ENCODE peak calls at places on chromosomes 4 and X, in five cellular contexts. T is naive thymus-derived CD4-positive, alpha-beta T cell; F is AG04450; Z is Peyer's patch; A is NCI-H774. Q is an unnamed sample.

GRCh38 chr4:183867247-183867646 is 37.9 kb upstream of the STOX2 start:
- DNase-seq in T (no peak), F (no peak), Z (no peak), A (no peak), Q (no peak)

GRCh38 chr4:133186845-133187244 is 37.8 kb downstream of the PCDH10 start:
- DNase-seq in T (no peak), F (no peak), Z (no peak), A (no peak), Q (no peak)

GRCh38 chrX:50818986-50819385 is 5.0 kb upstream of the SHROOM4 start:
- DNase-seq in T (no peak), F (no peak), Z (no peak), A (no peak), Q (no peak)

GRCh38 chr4:99868126-99868596 is 26.1 kb downstream of the LAMTOR3 start:
- DNase-seq in T (no peak), F (peak; percentile 16), Z (no peak), A (no peak), Q (no peak)

GRCh38 chrX:37685452-37686347 is at the start of gene XK:
- DNase-seq in T (peak; percentile 47), F (no peak), Z (peak; percentile 78), A (peak; percentile 45), Q (peak; percentile 8)

GRCh38 chrX:10106801-10107200 is 50.0 kb upstream of the CLCN4 start:
- DNase-seq in T (peak; percentile 28), F (no peak), Z (peak; percentile 80), A (no peak), Q (no peak)

GRCh38 chr4:8205749-8206611 is 6.9 kb downstream of the SH3TC1 start:
- DNase-seq in T (no peak), F (no peak), Z (no peak), A (no peak), Q (peak; percentile 90)

GRCh38 chr4:71195932-71196331 is 142.9 kb upstream of the SLC4A4 start:
- DNase-seq in T (no peak), F (peak; percentile 52), Z (no peak), A (no peak), Q (no peak)

GRCh38 chrX:15988661-15989603 is 134.3 kb upstream of the AP1S2 start:
- DNase-seq in T (no peak), F (peak; percentile 13), Z (no peak), A (no peak), Q (peak; percentile 56)

GRCh38 chr4:76748649-76749048 is 149.3 kb downstream of the SOWAHB start:
- DNase-seq in T (no peak), F (no peak), Z (peak; percentile 68), A (peak; percentile 13), Q (peak; percentile 49)

GRCh38 chr4:4225915-4226605 is 669 bp downstream of the OTOP1 start:
- DNase-seq in T (no peak), F (no peak), Z (no peak), A (no peak), Q (no peak)

GRCh38 chrX:134287356-134287755 is 50.4 kb downstream of the CCDC160 start:
- DNase-seq in T (no peak), F (no peak), Z (no peak), A (no peak), Q (no peak)

GRCh38 chr4:2482693-2483092 is 13.8 kb downstream of the RNF4 start:
- DNase-seq in T (no peak), F (no peak), Z (no peak), A (no peak), Q (no peak)

GRCh38 chr4:172547724-172548123 is 620.9 kb upstream of the GALNT7 start:
- DNase-seq in T (no peak), F (no peak), Z (no peak), A (peak; percentile 81), Q (no peak)

GRCh38 chr4:153538408-153539057 is 72.4 kb downstream of the TMEM131L start:
- DNase-seq in T (no peak), F (no peak), Z (no peak), A (no peak), Q (peak; percentile 12)

GRCh38 chr4:44583393-44583792 is 68.0 kb downstream of the YIPF7 start:
- DNase-seq in T (no peak), F (no peak), Z (no peak), A (no peak), Q (no peak)

GRCh38 chrX:124307253-124307907 is 25.1 kb upstream of the TEX13D start:
- DNase-seq in T (no peak), F (no peak), Z (no peak), A (no peak), Q (no peak)

GRCh38 chr4:139978692-139979091 is 175.3 kb downstream of the MAML3 start:
- DNase-seq in T (peak; percentile 23), F (no peak), Z (no peak), A (no peak), Q (no peak)

GRCh38 chr4:168509786-168510185 is 12.9 kb downstream of the PALLD start:
- DNase-seq in T (peak; percentile 34), F (peak; percentile 69), Z (no peak), A (no peak), Q (peak; percentile 72)

GRCh38 chrX:42515939-42516338 is 262.0 kb downstream of the PPP1R2C start:
- DNase-seq in T (no peak), F (no peak), Z (no peak), A (no peak), Q (peak; percentile 59)

GRCh38 chr4:52693492-52693891 is 34.4 kb upstream of the USP46 start:
- DNase-seq in T (no peak), F (no peak), Z (no peak), A (no peak), Q (no peak)

GRCh38 chrX:154436597-154437397 is at the start of gene GDI1:
- DNase-seq in T (peak; percentile 72), F (no peak), Z (peak; percentile 66), A (peak; percentile 45), Q (no peak)

GRCh38 chrX:2694868-2695267 is 3.8 kb downstream of the CD99 start:
- DNase-seq in T (no peak), F (no peak), Z (no peak), A (no peak), Q (no peak)

GRCh38 chrX:10833299-10834169 is 213.1 kb upstream of the MID1 start:
- DNase-seq in T (no peak), F (no peak), Z (peak; percentile 57), A (peak; percentile 19), Q (peak; percentile 73)

GRCh38 chr4:170875868-170876267 is 786.1 kb upstream of the AADAT start:
- DNase-seq in T (no peak), F (no peak), Z (no peak), A (no peak), Q (no peak)

GRCh38 chrX:118117069-118117405 is 427 bp upstream of the KLHL13 start:
- DNase-seq in T (no peak), F (no peak), Z (peak; percentile 46), A (no peak), Q (no peak)

GRCh38 chr4:75432683-75433082 is 81.5 kb downstream of the RCHY1 start:
- DNase-seq in T (no peak), F (no peak), Z (no peak), A (no peak), Q (peak; percentile 13)

GRCh38 chrX:30278365-30278764 is 30.8 kb downstream of the NR0B1 start:
- DNase-seq in T (no peak), F (no peak), Z (no peak), A (no peak), Q (peak; percentile 47)

GRCh38 chrX:57900961-57901360 is 9.3 kb downstream of the ZXDA start:
- DNase-seq in T (no peak), F (no peak), Z (no peak), A (no peak), Q (no peak)

GRCh38 chrX:106038625-106039024 is at the start of gene SERPINA7:
- DNase-seq in T (no peak), F (no peak), Z (no peak), A (no peak), Q (no peak)

GRCh38 chr4:41331224-41331623 is 74.5 kb downstream of the UCHL1 start:
- DNase-seq in T (no peak), F (no peak), Z (no peak), A (no peak), Q (no peak)

GRCh38 chrX:9851890-9852289 is 65.7 kb downstream of the SHROOM2 start:
- DNase-seq in T (no peak), F (no peak), Z (no peak), A (no peak), Q (no peak)